ENCODE peak calls at places on chromosome 16, in six cellular contexts. W is Caki2, E is MCF 10A, A is amniotic stem cell, H is fibroblast of the aortic adventitia, S is breast epithelium. P is an unnamed sample.

GRCh38 chr16:11554054-11554453 is 32.7 kb downstream of the LITAF start:
- DNase-seq in H (no peak), S (no peak), A (no peak), W (no peak), E (peak; percentile 8), P (peak; percentile 54)

GRCh38 chr16:50021509-50021908 is 3.5 kb upstream of the CNEP1R1 start:
- DNase-seq in A (no peak), S (no peak), H (no peak), E (peak; percentile 9), W (no peak), P (no peak)

GRCh38 chr16:86375370-86375769 is 135.0 kb upstream of the FOXF1 start:
- DNase-seq in H (peak; percentile 70), W (no peak), S (no peak), A (no peak), E (peak; percentile 60), P (no peak)

GRCh38 chr16:57667526-57668258 is 414 bp upstream of the ADGRG3 start:
- DNase-seq in W (no peak), A (no peak), E (peak; percentile 76), S (no peak), H (no peak), P (no peak)

GRCh38 chr16:3783516-3783915 is 66.2 kb upstream of the TRAP1 start:
- DNase-seq in H (no peak), E (no peak), A (no peak), W (no peak), S (no peak), P (no peak)

GRCh38 chr16:57889960-57890751 is 80.8 kb downstream of the CNGB1 start:
- DNase-seq in E (peak; percentile 35), S (no peak), H (peak; percentile 62), W (no peak), A (no peak), P (no peak)

GRCh38 chr16:16025214-16025968 is 76.0 kb downstream of the ABCC1 start:
- DNase-seq in S (peak; percentile 58), H (peak; percentile 96), E (peak; percentile 84), W (peak; percentile 94), A (peak; percentile 84), P (no peak)

GRCh38 chr16:73171380-73171779 is 123.5 kb upstream of the ZFHX3 start:
- DNase-seq in E (no peak), W (no peak), A (no peak), S (no peak), H (no peak), P (peak; percentile 46)

GRCh38 chr16:15777533-15778203 is 79.2 kb downstream of the MYH11 start:
- DNase-seq in W (peak; percentile 30), E (peak; percentile 49), S (no peak), A (no peak), H (peak; percentile 62), P (peak; percentile 27)

GRCh38 chr16:7998789-7999453 is 591.4 kb downstream of the TMEM114 start:
- DNase-seq in E (no peak), W (no peak), H (no peak), A (no peak), S (no peak), P (no peak)

GRCh38 chr16:30185683-30186421 is 2.5 kb downstream of the CORO1A start:
- DNase-seq in S (no peak), A (no peak), W (no peak), H (no peak), E (no peak), P (no peak)

GRCh38 chr16:2339521-2340484 is 725 bp downstream of the ABCA3 start:
- DNase-seq in H (peak; percentile 5), S (no peak), A (no peak), E (peak; percentile 30), W (peak; percentile 72), P (peak; percentile 27)

GRCh38 chr16:88705076-88705684 is 1.0 kb downstream of the RNF166 start:
- DNase-seq in H (peak; percentile 55), A (no peak), W (no peak), E (no peak), S (no peak), P (no peak)

GRCh38 chr16:685967-686366 is 1.8 kb upstream of the JMJD8 start:
- DNase-seq in A (no peak), E (peak; percentile 67), W (peak; percentile 51), S (no peak), H (peak; percentile 25), P (no peak)

GRCh38 chr16:1773703-1774455 is 945 bp upstream of the MRPS34 start:
- DNase-seq in S (peak; percentile 68), H (peak; percentile 49), W (no peak), E (peak; percentile 20), A (no peak), P (peak; percentile 50)

GRCh38 chr16:69327585-69328310 is 2.6 kb downstream of the PDF start:
- DNase-seq in S (no peak), W (no peak), H (no peak), E (no peak), A (no peak), P (no peak)

GRCh38 chr16:22293137-22294106 is 3.8 kb upstream of the POLR3E start:
- DNase-seq in W (no peak), E (no peak), H (no peak), S (no peak), A (no peak), P (no peak)

P was measured in LNCaP clone FGC.